ENCODE peak calls at places on chromosomes 4 and X, in nine cellular contexts. M, N, D, E, K, Q, W, X and H are unnamed samples.

GRCh38 chr4:150152764-150153163 is 74.5 kb downstream of the DCLK2 start:
- DNase-seq in M (no peak), N (no peak), D (no peak), E (no peak), K (no peak), Q (no peak), W (no peak), X (no peak), H (no peak)

GRCh38 chrX:2863646-2864045 is 34.9 kb downstream of the GYG2 start:
- DNase-seq in M (peak; percentile 3), N (no peak), D (no peak), E (no peak), K (no peak), Q (no peak), W (no peak), X (no peak), H (no peak)

GRCh38 chr4:2743518-2744445 is 12.4 kb downstream of the TNIP2 start:
- DNase-seq in M (no peak), N (no peak), D (no peak), E (no peak), K (peak; percentile 76), Q (no peak), W (no peak), X (no peak), H (no peak)

GRCh38 chr4:107824367-107825071 is at the start of gene SGMS2:
- DNase-seq in M (peak; percentile 99), N (no peak), D (no peak), E (peak; percentile 87), K (peak; percentile 89), Q (peak; percentile 78), W (peak; percentile 55), X (peak; percentile 55), H (peak; percentile 57)

GRCh38 chr4:137641554-137641953 is 109.3 kb upstream of the PCDH18 start:
- DNase-seq in M (no peak), N (no peak), D (no peak), E (no peak), K (no peak), Q (no peak), W (no peak), X (no peak), H (no peak)

GRCh38 chr4:99062120-99062519 is 26.5 kb downstream of the ADH5 start:
- DNase-seq in M (no peak), N (no peak), D (no peak), E (no peak), K (no peak), Q (no peak), W (no peak), X (no peak), H (no peak)

GRCh38 chr4:2591189-2591588 is 54.7 kb downstream of the FAM193A start:
- DNase-seq in M (no peak), N (no peak), D (no peak), E (no peak), K (no peak), Q (no peak), W (no peak), X (no peak), H (no peak)

GRCh38 chr4:15374697-15375096 is 53.1 kb upstream of the C1QTNF7 start:
- DNase-seq in M (no peak), N (no peak), D (no peak), E (no peak), K (no peak), Q (no peak), W (no peak), X (no peak), H (no peak)

GRCh38 chr4:80103615-80104014 is 30.6 kb upstream of the ANTXR2 start:
- DNase-seq in M (no peak), N (peak; percentile 58), D (no peak), E (no peak), K (no peak), Q (no peak), W (no peak), X (no peak), H (no peak)

GRCh38 chrX:136708348-136708747 is 60.4 kb downstream of the CD40LG start:
- DNase-seq in M (peak; percentile 19), N (peak; percentile 14), D (no peak), E (no peak), K (no peak), Q (no peak), W (no peak), X (no peak), H (no peak)

GRCh38 chr4:136810626-136811025 is 721.7 kb downstream of the PCDH18 start:
- DNase-seq in M (peak; percentile 30), N (no peak), D (no peak), E (peak; percentile 33), K (no peak), Q (no peak), W (no peak), X (no peak), H (no peak)

GRCh38 chr4:123701046-123701445 is 304.5 kb downstream of the SPRY1 start:
- DNase-seq in M (no peak), N (no peak), D (no peak), E (no peak), K (no peak), Q (no peak), W (no peak), X (no peak), H (no peak)

GRCh38 chr4:139312552-139313332 is 10.5 kb upstream of the NDUFC1 start:
- DNase-seq in M (no peak), N (no peak), D (no peak), E (no peak), K (no peak), Q (no peak), W (no peak), X (no peak), H (no peak)

GRCh38 chr4:26723216-26723615 is 137.4 kb upstream of the STIM2 start:
- DNase-seq in M (no peak), N (no peak), D (peak; percentile 7), E (no peak), K (no peak), Q (no peak), W (no peak), X (no peak), H (no peak)

GRCh38 chr4:128286474-128287158 is 997 bp downstream of the PGRMC2 start:
- DNase-seq in M (peak; percentile 69), N (no peak), D (peak; percentile 43), E (peak; percentile 26), K (no peak), Q (no peak), W (no peak), X (no peak), H (peak; percentile 31)

GRCh38 chrX:2401590-2402360 is 99.0 kb downstream of the DHRSX start:
- DNase-seq in M (peak; percentile 94), N (no peak), D (no peak), E (peak; percentile 80), K (no peak), Q (peak; percentile 69), W (no peak), X (no peak), H (no peak)

GRCh38 chr4:25448379-25449109 is 71.5 kb downstream of the ANAPC4 start:
- DNase-seq in M (peak; percentile 50), N (no peak), D (no peak), E (peak; percentile 55), K (no peak), Q (no peak), W (no peak), X (no peak), H (no peak)

GRCh38 chrX:105658136-105658535 is 164.2 kb upstream of the NRK start:
- DNase-seq in M (peak; percentile 16), N (no peak), D (no peak), E (peak; percentile 2), K (no peak), Q (no peak), W (no peak), X (no peak), H (no peak)

GRCh38 chr4:172142331-172142738 is 329.1 kb downstream of the GALNTL6 start:
- DNase-seq in M (peak; percentile 11), N (no peak), D (no peak), E (no peak), K (no peak), Q (no peak), W (no peak), X (no peak), H (no peak)

GRCh38 chrX:9340619-9341304 is 124.1 kb upstream of the TBL1X start:
- DNase-seq in M (no peak), N (peak; percentile 21), D (peak; percentile 69), E (no peak), K (peak; percentile 33), Q (no peak), W (no peak), X (no peak), H (no peak)

GRCh38 chrX:42714981-42715688 is 62.8 kb downstream of the PPP1R2C start:
- DNase-seq in M (peak; percentile 66), N (peak; percentile 51), D (peak; percentile 9), E (no peak), K (peak; percentile 70), Q (peak; percentile 76), W (peak; percentile 6), X (peak; percentile 18), H (peak; percentile 4)

GRCh38 chr4:174156239-174156826 is 127.1 kb downstream of the FBXO8 start:
- DNase-seq in M (peak; percentile 51), N (peak; percentile 33), D (no peak), E (peak; percentile 12), K (no peak), Q (no peak), W (no peak), X (no peak), H (no peak)

GRCh38 chr4:113468165-113469022 is 293.1 kb downstream of the CAMK2D start:
- DNase-seq in M (peak; percentile 100), N (peak; percentile 58), D (no peak), E (peak; percentile 89), K (peak; percentile 32), Q (no peak), W (peak; percentile 22), X (no peak), H (peak; percentile 28)

GRCh38 chrX:107677501-107677901 is 49.2 kb downstream of the PRPS1 start:
- DNase-seq in M (peak; percentile 18), N (no peak), D (no peak), E (peak; percentile 35), K (no peak), Q (no peak), W (no peak), X (no peak), H (no peak)

GRCh38 chr4:185464184-185464583 is 7.3 kb downstream of the CCDC110 start:
- DNase-seq in M (no peak), N (no peak), D (no peak), E (no peak), K (no peak), Q (peak; percentile 55), W (no peak), X (no peak), H (no peak)

GRCh38 chr4:137524642-137525384 is 7.5 kb downstream of the PCDH18 start:
- DNase-seq in M (no peak), N (peak; percentile 19), D (no peak), E (no peak), K (no peak), Q (no peak), W (no peak), X (no peak), H (no peak)

GRCh38 chr4:89755210-89755609 is 81.8 kb downstream of the SNCA start:
- DNase-seq in M (no peak), N (no peak), D (no peak), E (no peak), K (no peak), Q (no peak), W (no peak), X (no peak), H (no peak)

GRCh38 chr4:107826427-107826980 is 1.8 kb downstream of the SGMS2 start:
- DNase-seq in M (peak; percentile 51), N (no peak), D (no peak), E (no peak), K (no peak), Q (no peak), W (no peak), X (no peak), H (no peak)

GRCh38 chr4:63851496-63851895 is 557.8 kb downstream of the TECRL start:
- DNase-seq in M (no peak), N (no peak), D (no peak), E (no peak), K (no peak), Q (no peak), W (no peak), X (no peak), H (no peak)